ENCODE peak calls at places on chromosomes 3 and 15, in eight cellular contexts. One of them, this sample, is unnamed.

GRCh38 chr3:115148142-115148790 is 1.2 kb upstream of the ZBTB20 start:
- DNase-seq in SJSA1: no peak
- DNase-seq in GM12891: no peak
- DNase-seq in GM04503: no peak
- DNase-seq in lung: no peak
- DNase-seq in NAMALWA: no peak
- DNase-seq in sciatic nerve: no peak
- DNase-seq in neural crest cell: no peak
- DNase-seq in this sample: no peak

GRCh38 chr3:72887723-72888545 is at the start of gene GXYLT2:
- DNase-seq in sciatic nerve: peak; percentile 83
- DNase-seq in GM04503: no peak
- DNase-seq in lung: peak; percentile 55
- DNase-seq in NAMALWA: no peak
- DNase-seq in SJSA1: peak; percentile 50
- DNase-seq in GM12891: peak; percentile 45
- DNase-seq in neural crest cell: peak; percentile 53
- DNase-seq in this sample: peak; percentile 53

GRCh38 chr3:6542795-6543194 is 318.1 kb upstream of the GRM7 start:
- DNase-seq in GM04503: no peak
- DNase-seq in sciatic nerve: no peak
- DNase-seq in SJSA1: no peak
- DNase-seq in GM12891: no peak
- DNase-seq in NAMALWA: no peak
- DNase-seq in neural crest cell: no peak
- DNase-seq in lung: no peak
- DNase-seq in this sample: no peak

GRCh38 chr3:14725564-14726420 is 50.9 kb downstream of the C3orf20 start:
- DNase-seq in SJSA1: no peak
- DNase-seq in GM04503: no peak
- DNase-seq in NAMALWA: no peak
- DNase-seq in neural crest cell: no peak
- DNase-seq in lung: peak; percentile 66
- DNase-seq in sciatic nerve: no peak
- DNase-seq in GM12891: no peak
- DNase-seq in this sample: peak; percentile 30

GRCh38 chr15:85108136-85108535 is 126.5 kb downstream of the PDE8A start:
- DNase-seq in SJSA1: no peak
- DNase-seq in NAMALWA: no peak
- DNase-seq in lung: no peak
- DNase-seq in GM04503: no peak
- DNase-seq in GM12891: no peak
- DNase-seq in neural crest cell: no peak
- DNase-seq in sciatic nerve: no peak
- DNase-seq in this sample: no peak

GRCh38 chr15:83012038-83012490 is 625 bp upstream of the C15orf40 start:
- DNase-seq in lung: no peak
- DNase-seq in SJSA1: no peak
- DNase-seq in neural crest cell: no peak
- DNase-seq in GM04503: no peak
- DNase-seq in sciatic nerve: no peak
- DNase-seq in NAMALWA: no peak
- DNase-seq in GM12891: no peak
- DNase-seq in this sample: no peak

GRCh38 chr3:33250712-33251111 is 26.5 kb upstream of the FBXL2 start:
- DNase-seq in GM04503: no peak
- DNase-seq in lung: no peak
- DNase-seq in NAMALWA: no peak
- DNase-seq in neural crest cell: no peak
- DNase-seq in GM12891: no peak
- DNase-seq in SJSA1: no peak
- DNase-seq in sciatic nerve: no peak
- DNase-seq in this sample: no peak

GRCh38 chr15:60328852-60329443 is 68.8 kb downstream of the ANXA2 start:
- DNase-seq in lung: no peak
- DNase-seq in neural crest cell: peak; percentile 28
- DNase-seq in sciatic nerve: no peak
- DNase-seq in GM04503: no peak
- DNase-seq in GM12891: no peak
- DNase-seq in SJSA1: peak; percentile 37
- DNase-seq in NAMALWA: peak; percentile 44
- DNase-seq in this sample: no peak

GRCh38 chr3:14246414-14246813 is 67.8 kb downstream of the LSM3 start:
- DNase-seq in neural crest cell: no peak
- DNase-seq in GM12891: no peak
- DNase-seq in sciatic nerve: no peak
- DNase-seq in lung: no peak
- DNase-seq in SJSA1: no peak
- DNase-seq in NAMALWA: no peak
- DNase-seq in GM04503: no peak
- DNase-seq in this sample: no peak

GRCh38 chr3:47344971-47345370 is 35.9 kb upstream of the PTPN23 start:
- DNase-seq in neural crest cell: no peak
- DNase-seq in GM04503: no peak
- DNase-seq in GM12891: no peak
- DNase-seq in sciatic nerve: no peak
- DNase-seq in NAMALWA: no peak
- DNase-seq in SJSA1: no peak
- DNase-seq in lung: no peak
- DNase-seq in this sample: no peak

GRCh38 chr3:111438283-111438682 is 103.7 kb upstream of the CD96 start:
- DNase-seq in GM12891: no peak
- DNase-seq in neural crest cell: no peak
- DNase-seq in SJSA1: no peak
- DNase-seq in GM04503: no peak
- DNase-seq in lung: no peak
- DNase-seq in sciatic nerve: no peak
- DNase-seq in NAMALWA: no peak
- DNase-seq in this sample: no peak

GRCh38 chr15:71052356-71052755 is 62.9 kb upstream of the THSD4 start:
- DNase-seq in NAMALWA: no peak
- DNase-seq in sciatic nerve: no peak
- DNase-seq in lung: no peak
- DNase-seq in SJSA1: no peak
- DNase-seq in GM12891: no peak
- DNase-seq in neural crest cell: no peak
- DNase-seq in GM04503: no peak
- DNase-seq in this sample: no peak

GRCh38 chr15:81338422-81339007 is 14.6 kb upstream of the STARD5 start:
- DNase-seq in neural crest cell: no peak
- DNase-seq in NAMALWA: no peak
- DNase-seq in SJSA1: no peak
- DNase-seq in sciatic nerve: peak; percentile 72
- DNase-seq in GM12891: no peak
- DNase-seq in GM04503: peak; percentile 94
- DNase-seq in lung: no peak
- DNase-seq in this sample: no peak

GRCh38 chr15:73849641-73850040 is 23.7 kb upstream of the TBC1D21 start:
- DNase-seq in lung: no peak
- DNase-seq in neural crest cell: no peak
- DNase-seq in sciatic nerve: no peak
- DNase-seq in NAMALWA: no peak
- DNase-seq in GM04503: no peak
- DNase-seq in GM12891: no peak
- DNase-seq in SJSA1: no peak
- DNase-seq in this sample: no peak

GRCh38 chr15:70262591-70263274 is 165.0 kb upstream of the TLE3 start:
- DNase-seq in SJSA1: no peak
- DNase-seq in GM04503: no peak
- DNase-seq in NAMALWA: no peak
- DNase-seq in sciatic nerve: no peak
- DNase-seq in GM12891: no peak
- DNase-seq in lung: no peak
- DNase-seq in neural crest cell: no peak
- DNase-seq in this sample: no peak

GRCh38 chr3:37806505-37807291 is 55.0 kb upstream of the CTDSPL start:
- DNase-seq in NAMALWA: no peak
- DNase-seq in GM12891: no peak
- DNase-seq in sciatic nerve: no peak
- DNase-seq in lung: no peak
- DNase-seq in SJSA1: no peak
- DNase-seq in GM04503: no peak
- DNase-seq in neural crest cell: no peak
- DNase-seq in this sample: no peak

GRCh38 chr3:140050977-140051957 is 116.3 kb downstream of the CLSTN2 start:
- DNase-seq in GM12891: no peak
- DNase-seq in SJSA1: no peak
- DNase-seq in lung: no peak
- DNase-seq in NAMALWA: peak; percentile 19
- DNase-seq in sciatic nerve: no peak
- DNase-seq in neural crest cell: no peak
- DNase-seq in GM04503: no peak
- DNase-seq in this sample: no peak

GRCh38 chr3:184164648-184165330 is 9.6 kb downstream of the DVL3 start:
- DNase-seq in GM12891: no peak
- DNase-seq in NAMALWA: no peak
- DNase-seq in lung: no peak
- DNase-seq in neural crest cell: no peak
- DNase-seq in GM04503: no peak
- DNase-seq in SJSA1: no peak
- DNase-seq in sciatic nerve: no peak
- DNase-seq in this sample: no peak

GRCh38 chr3:115146418-115147328 is at the start of gene ZBTB20:
- DNase-seq in lung: peak; percentile 61
- DNase-seq in sciatic nerve: peak; percentile 83
- DNase-seq in GM12891: peak; percentile 66
- DNase-seq in SJSA1: peak; percentile 77
- DNase-seq in GM04503: peak; percentile 22
- DNase-seq in neural crest cell: peak; percentile 40
- DNase-seq in NAMALWA: peak; percentile 86
- DNase-seq in this sample: peak; percentile 50

GRCh38 chr3:126613481-126614187 is 41.3 kb downstream of the TXNRD3 start:
- DNase-seq in sciatic nerve: no peak
- DNase-seq in neural crest cell: no peak
- DNase-seq in SJSA1: no peak
- DNase-seq in GM04503: no peak
- DNase-seq in lung: no peak
- DNase-seq in NAMALWA: no peak
- DNase-seq in GM12891: no peak
- DNase-seq in this sample: no peak

GRCh38 chr15:60616147-60616546 is 137.2 kb upstream of the ICE2 start:
- DNase-seq in GM12891: no peak
- DNase-seq in SJSA1: no peak
- DNase-seq in lung: no peak
- DNase-seq in NAMALWA: no peak
- DNase-seq in sciatic nerve: no peak
- DNase-seq in GM04503: no peak
- DNase-seq in neural crest cell: no peak
- DNase-seq in this sample: no peak

GRCh38 chr3:175270199-175270837 is 411.2 kb downstream of the NAALADL2 start:
- DNase-seq in GM04503: no peak
- DNase-seq in GM12891: no peak
- DNase-seq in sciatic nerve: no peak
- DNase-seq in lung: no peak
- DNase-seq in neural crest cell: no peak
- DNase-seq in SJSA1: peak; percentile 34
- DNase-seq in NAMALWA: peak; percentile 34
- DNase-seq in this sample: no peak

GRCh38 chr3:17432237-17432636 is 310.2 kb downstream of the TBC1D5 start:
- DNase-seq in sciatic nerve: no peak
- DNase-seq in GM12891: no peak
- DNase-seq in neural crest cell: no peak
- DNase-seq in NAMALWA: no peak
- DNase-seq in SJSA1: no peak
- DNase-seq in GM04503: no peak
- DNase-seq in lung: no peak
- DNase-seq in this sample: no peak

GRCh38 chr15:60507596-60508424 is 28.9 kb upstream of the ICE2 start:
- DNase-seq in SJSA1: peak; percentile 55
- DNase-seq in GM12891: peak; percentile 43
- DNase-seq in neural crest cell: peak; percentile 19
- DNase-seq in sciatic nerve: no peak
- DNase-seq in GM04503: peak; percentile 37
- DNase-seq in lung: no peak
- DNase-seq in NAMALWA: peak; percentile 80
- DNase-seq in this sample: peak; percentile 38

GRCh38 chr3:124834723-124835718 is 52.1 kb downstream of the ITGB5 start:
- DNase-seq in SJSA1: peak; percentile 59
- DNase-seq in GM04503: no peak
- DNase-seq in GM12891: peak; percentile 41
- DNase-seq in sciatic nerve: no peak
- DNase-seq in lung: no peak
- DNase-seq in NAMALWA: peak; percentile 81
- DNase-seq in neural crest cell: no peak
- DNase-seq in this sample: peak; percentile 80

GRCh38 chr3:64889991-64890390 is 202.2 kb upstream of the ADAMTS9 start:
- DNase-seq in sciatic nerve: peak; percentile 68
- DNase-seq in lung: no peak
- DNase-seq in NAMALWA: no peak
- DNase-seq in SJSA1: no peak
- DNase-seq in GM12891: no peak
- DNase-seq in neural crest cell: no peak
- DNase-seq in GM04503: no peak
- DNase-seq in this sample: no peak

GRCh38 chr3:155236473-155236872 is 57.0 kb downstream of the STRIT1 start:
- DNase-seq in NAMALWA: no peak
- DNase-seq in lung: no peak
- DNase-seq in SJSA1: no peak
- DNase-seq in neural crest cell: no peak
- DNase-seq in GM12891: no peak
- DNase-seq in sciatic nerve: no peak
- DNase-seq in GM04503: no peak
- DNase-seq in this sample: no peak

GRCh38 chr3:135452881-135453280 is 512.6 kb upstream of the PPP2R3A start:
- DNase-seq in sciatic nerve: no peak
- DNase-seq in neural crest cell: no peak
- DNase-seq in NAMALWA: no peak
- DNase-seq in GM12891: no peak
- DNase-seq in lung: no peak
- DNase-seq in SJSA1: no peak
- DNase-seq in GM04503: no peak
- DNase-seq in this sample: no peak

GRCh38 chr15:73593278-73594074 is 39.7 kb downstream of the NPTN start:
- DNase-seq in SJSA1: no peak
- DNase-seq in lung: no peak
- DNase-seq in NAMALWA: no peak
- DNase-seq in GM12891: no peak
- DNase-seq in GM04503: no peak
- DNase-seq in sciatic nerve: no peak
- DNase-seq in neural crest cell: no peak
- DNase-seq in this sample: no peak

GRCh38 chr15:96409231-96410138 is 79.0 kb downstream of the NR2F2 start:
- DNase-seq in sciatic nerve: no peak
- DNase-seq in neural crest cell: no peak
- DNase-seq in NAMALWA: no peak
- DNase-seq in GM04503: no peak
- DNase-seq in GM12891: no peak
- DNase-seq in lung: no peak
- DNase-seq in SJSA1: no peak
- DNase-seq in this sample: no peak

GRCh38 chr3:5136619-5137429 is 14.7 kb downstream of the ARL8B start:
- DNase-seq in sciatic nerve: no peak
- DNase-seq in GM12891: no peak
- DNase-seq in neural crest cell: no peak
- DNase-seq in GM04503: no peak
- DNase-seq in lung: no peak
- DNase-seq in SJSA1: no peak
- DNase-seq in NAMALWA: peak; percentile 87
- DNase-seq in this sample: no peak

GRCh38 chr15:91855684-91856553 is 2.4 kb downstream of the SLCO3A1 start:
- DNase-seq in GM04503: no peak
- DNase-seq in NAMALWA: peak; percentile 89
- DNase-seq in neural crest cell: no peak
- DNase-seq in lung: peak; percentile 62
- DNase-seq in sciatic nerve: no peak
- DNase-seq in GM12891: no peak
- DNase-seq in SJSA1: no peak
- DNase-seq in this sample: peak; percentile 55

GRCh38 chr3:177026505-177027277 is 170.6 kb downstream of the TBL1XR1 start:
- DNase-seq in lung: no peak
- DNase-seq in GM12891: no peak
- DNase-seq in NAMALWA: no peak
- DNase-seq in SJSA1: no peak
- DNase-seq in neural crest cell: no peak
- DNase-seq in sciatic nerve: no peak
- DNase-seq in GM04503: no peak
- DNase-seq in this sample: no peak

GRCh38 chr3:170565495-170565894 is 20.4 kb downstream of the SLC7A14 start:
- DNase-seq in GM04503: no peak
- DNase-seq in GM12891: no peak
- DNase-seq in NAMALWA: no peak
- DNase-seq in neural crest cell: no peak
- DNase-seq in lung: no peak
- DNase-seq in SJSA1: no peak
- DNase-seq in sciatic nerve: no peak
- DNase-seq in this sample: no peak

This sample was measured in stomach.